ENCODE peak calls at places on chromosomes 5 and 9, in five cellular contexts. F, G, C, U and T are unnamed samples.

GRCh38 chr5:95823738-95824609 is 1.4 kb upstream of the GLRX start:
- DNase-seq in F (peak; percentile 87), G (no peak), C (peak; percentile 56), U (no peak), T (peak; percentile 65)

GRCh38 chr9:116181853-116182610 is 28.4 kb downstream of the PAPPA start:
- DNase-seq in F (no peak), G (no peak), C (peak; percentile 40), U (no peak), T (no peak)

GRCh38 chr9:88574993-88575392 is 40.0 kb downstream of the NXNL2 start:
- DNase-seq in F (no peak), G (no peak), C (no peak), U (no peak), T (no peak)

GRCh38 chr9:87670572-87671264 is 55.2 kb upstream of the CTSL start:
- DNase-seq in F (no peak), G (no peak), C (no peak), U (no peak), T (no peak)

GRCh38 chr5:108260105-108260857 is 121.6 kb downstream of the FBXL17 start:
- DNase-seq in F (peak; percentile 74), G (peak; percentile 58), C (peak; percentile 90), U (peak; percentile 29), T (peak; percentile 53)

GRCh38 chr9:4417578-4418325 is 72.5 kb upstream of the SLC1A1 start:
- DNase-seq in F (no peak), G (no peak), C (peak; percentile 80), U (no peak), T (peak; percentile 77)

GRCh38 chr9:93268551-93269314 is 84.8 kb downstream of the WNK2 start:
- DNase-seq in F (no peak), G (no peak), C (no peak), U (no peak), T (no peak)

GRCh38 chr9:69822091-69822750 is 1.6 kb downstream of the CFAP95 start:
- DNase-seq in F (no peak), G (no peak), C (peak; percentile 48), U (no peak), T (no peak)

GRCh38 chr5:42756630-42757601 is at the start of gene CCDC152:
- DNase-seq in F (peak; percentile 27), G (no peak), C (peak; percentile 72), U (peak; percentile 32), T (no peak)

GRCh38 chr9:135522137-135522877 is 1.1 kb downstream of the LCN1 start:
- DNase-seq in F (no peak), G (no peak), C (no peak), U (no peak), T (no peak)

GRCh38 chr5:154375331-154376008 is 70.3 kb upstream of the SAP30L start:
- DNase-seq in F (no peak), G (no peak), C (no peak), U (no peak), T (no peak)

GRCh38 chr9:69303331-69303730 is 21.7 kb upstream of the ENTREP1 start:
- DNase-seq in F (no peak), G (no peak), C (no peak), U (no peak), T (no peak)

GRCh38 chr5:55919625-55920024 is 68.5 kb downstream of the IL31RA start:
- DNase-seq in F (no peak), G (no peak), C (no peak), U (no peak), T (no peak)

GRCh38 chr5:17732351-17732923 is 98.2 kb downstream of the TAF11L14 start:
- DNase-seq in F (no peak), G (no peak), C (no peak), U (no peak), T (no peak)

GRCh38 chr9:37301369-37302172 is 120.9 kb upstream of the GRHPR start:
- DNase-seq in F (no peak), G (no peak), C (no peak), U (no peak), T (no peak)

GRCh38 chr9:16309350-16310271 is 560.9 kb downstream of the BNC2 start:
- DNase-seq in F (peak; percentile 61), G (no peak), C (no peak), U (no peak), T (no peak)

GRCh38 chr5:1246711-1247431 is 21.7 kb downstream of the SLC6A18 start:
- DNase-seq in F (no peak), G (no peak), C (peak; percentile 77), U (no peak), T (peak; percentile 19)

GRCh38 chr9:34413229-34413852 is 36.6 kb upstream of the MYORG start:
- DNase-seq in F (no peak), G (peak; percentile 9), C (peak; percentile 69), U (no peak), T (no peak)

GRCh38 chr5:35331941-35332340 is 101.7 kb upstream of the PRLR start:
- DNase-seq in F (no peak), G (no peak), C (no peak), U (no peak), T (no peak)

GRCh38 chr5:1325870-1326546 is 18.9 kb downstream of the CLPTM1L start:
- DNase-seq in F (no peak), G (no peak), C (peak; percentile 30), U (no peak), T (peak; percentile 65)

GRCh38 chr9:36092509-36093215 is 43.9 kb upstream of the GLIPR2 start:
- DNase-seq in F (no peak), G (no peak), C (peak; percentile 36), U (peak; percentile 1), T (no peak)

GRCh38 chr5:90707698-90708097 is 149.1 kb downstream of the ADGRV1 start:
- DNase-seq in F (no peak), G (no peak), C (no peak), U (no peak), T (no peak)